ENCODE peak calls at places on chromosomes 16 and 17, in eight cellular contexts. V is H1, Q is A549, S is HCT116, A is K562, T is HepG2, O is GM12878, E is SK-N-SH. F is an unnamed sample.

GRCh38 chr16:2745961-2746360 is 6.5 kb upstream of the SRRM2 start:
- DNase-seq in V (no peak), Q (no peak), S (no peak), A (no peak), T (no peak), O (no peak), E (no peak), F (no peak)

GRCh38 chr16:50368410-50369132 is at the start of gene BRD7:
- DNase-seq in V (no peak), Q (peak), S (no peak), A (peak), T (peak), O (no peak), E (peak), F (peak)

GRCh38 chr17:561118-561517 is 153.5 kb downstream of the VPS53 start:
- DNase-seq in V (no peak), Q (no peak), S (no peak), A (no peak), T (no peak), O (no peak), E (no peak), F (no peak)

GRCh38 chr17:35797918-35798317 is 2.5 kb upstream of the MMP28 start:
- DNase-seq in V (no peak), Q (no peak), S (no peak), A (no peak), T (no peak), O (no peak), E (no peak), F (no peak)

GRCh38 chr17:4948166-4948996 is at the start of gene PFN1:
- DNase-seq in V (no peak), Q (peak), S (peak), A (peak), T (peak), O (peak), E (peak), F (peak)

GRCh38 chr17:237406-237955 is 56.0 kb upstream of the DOC2B start:
- DNase-seq in V (no peak), Q (no peak), S (no peak), A (no peak), T (no peak), O (no peak), E (no peak), F (peak)

GRCh38 chr16:49929606-49930005 is 73.7 kb upstream of the ZNF423 start:
- DNase-seq in V (no peak), Q (no peak), S (no peak), A (no peak), T (no peak), O (no peak), E (no peak), F (no peak)

GRCh38 chr16:15770512-15770911 is 86.3 kb downstream of the MYH11 start:
- DNase-seq in V (no peak), Q (no peak), S (no peak), A (no peak), T (no peak), O (no peak), E (no peak), F (no peak)

GRCh38 chr16:50632927-50633800 is 47.9 kb downstream of the SNX20 start:
- DNase-seq in V (no peak), Q (no peak), S (no peak), A (no peak), T (no peak), O (no peak), E (no peak), F (no peak)

GRCh38 chr16:29664133-29664912 is 1.3 kb downstream of the SPN start:
- DNase-seq in V (no peak), Q (no peak), S (no peak), A (peak), T (no peak), O (no peak), E (no peak), F (no peak)

GRCh38 chr16:59540621-59541020 is 806.5 kb upstream of the GOT2 start:
- DNase-seq in V (no peak), Q (no peak), S (no peak), A (no peak), T (no peak), O (no peak), E (no peak), F (no peak)

GRCh38 chr16:4461250-4462085 is 13.0 kb downstream of the NMRAL1 start:
- DNase-seq in V (no peak), Q (peak), S (no peak), A (peak), T (peak), O (no peak), E (peak), F (peak)

GRCh38 chr16:14486520-14487303 is 143.3 kb downstream of the PARN start:
- DNase-seq in V (no peak), Q (peak), S (peak), A (peak), T (peak), O (no peak), E (peak), F (no peak)

GRCh38 chr17:66040402-66040801 is 151.5 kb downstream of the CEP112 start:
- DNase-seq in V (no peak), Q (peak), S (peak), A (no peak), T (peak), O (no peak), E (no peak), F (peak)

GRCh38 chr17:1997587-1998425 is 27.3 kb downstream of the RTN4RL1 start:
- DNase-seq in V (no peak), Q (peak), S (no peak), A (no peak), T (peak), O (no peak), E (no peak), F (peak)

GRCh38 chr16:87955302-87956168 is 4.3 kb downstream of the BANP start:
- DNase-seq in V (no peak), Q (no peak), S (no peak), A (no peak), T (no peak), O (no peak), E (no peak), F (no peak)

GRCh38 chr16:870856-871561 is 70.5 kb upstream of the GNG13 start:
- DNase-seq in V (no peak), Q (no peak), S (no peak), A (no peak), T (no peak), O (no peak), E (no peak), F (no peak)

GRCh38 chr17:35890774-35891155 is 10.6 kb upstream of the CCL5 start:
- DNase-seq in V (no peak), Q (no peak), S (no peak), A (no peak), T (no peak), O (no peak), E (peak), F (no peak)

GRCh38 chr16:29877266-29877961 is 14.4 kb upstream of the CDIPT start:
- DNase-seq in V (peak), Q (peak), S (peak), A (peak), T (no peak), O (peak), E (peak), F (peak)

GRCh38 chr17:1094591-1094990 is 85.2 kb downstream of the ABR start:
- DNase-seq in V (no peak), Q (no peak), S (no peak), A (no peak), T (no peak), O (no peak), E (no peak), F (no peak)

GRCh38 chr16:4603624-4604170 is 11.0 kb downstream of the UBALD1 start:
- DNase-seq in V (no peak), Q (no peak), S (no peak), A (no peak), T (no peak), O (no peak), E (peak), F (no peak)

GRCh38 chr16:65079549-65079948 is 42.3 kb downstream of the CDH11 start:
- DNase-seq in V (no peak), Q (no peak), S (no peak), A (no peak), T (no peak), O (no peak), E (no peak), F (no peak)
- TF ChIP-seq MAX in V (no peak), Q (no peak), S (no peak), A (no peak), T (no peak), O (no peak), E (no peak), F (no peak)

DNA sequence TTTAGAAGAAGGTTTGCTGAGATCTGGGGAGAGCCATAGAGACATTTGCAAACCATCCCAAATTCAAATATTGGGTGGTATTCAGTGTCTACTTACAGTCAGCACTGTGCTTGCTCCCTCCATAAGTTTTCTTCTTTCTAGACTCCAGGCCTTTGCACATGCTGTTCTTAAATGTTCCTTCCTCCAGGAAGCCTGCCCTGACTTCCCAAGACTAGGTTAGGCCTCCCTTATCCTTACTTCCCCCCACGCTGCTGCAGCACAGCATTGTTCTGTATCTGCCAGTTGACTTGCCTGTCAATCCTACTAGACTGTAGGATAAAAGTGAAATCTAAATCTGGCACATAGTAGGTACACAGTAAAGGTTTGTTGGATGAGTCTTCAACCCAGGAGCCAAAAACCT is 53.4 kb downstream of the ASIC2 start:
- DNase-seq in V (no peak), Q (no peak), S (no peak), A (no peak), T (no peak), O (no peak), E (no peak), F (no peak)
- TF ChIP-seq MAX in V (no peak), Q (no peak), S (no peak), A (no peak), T (no peak), O (no peak), E (no peak), F (no peak)

DNA sequence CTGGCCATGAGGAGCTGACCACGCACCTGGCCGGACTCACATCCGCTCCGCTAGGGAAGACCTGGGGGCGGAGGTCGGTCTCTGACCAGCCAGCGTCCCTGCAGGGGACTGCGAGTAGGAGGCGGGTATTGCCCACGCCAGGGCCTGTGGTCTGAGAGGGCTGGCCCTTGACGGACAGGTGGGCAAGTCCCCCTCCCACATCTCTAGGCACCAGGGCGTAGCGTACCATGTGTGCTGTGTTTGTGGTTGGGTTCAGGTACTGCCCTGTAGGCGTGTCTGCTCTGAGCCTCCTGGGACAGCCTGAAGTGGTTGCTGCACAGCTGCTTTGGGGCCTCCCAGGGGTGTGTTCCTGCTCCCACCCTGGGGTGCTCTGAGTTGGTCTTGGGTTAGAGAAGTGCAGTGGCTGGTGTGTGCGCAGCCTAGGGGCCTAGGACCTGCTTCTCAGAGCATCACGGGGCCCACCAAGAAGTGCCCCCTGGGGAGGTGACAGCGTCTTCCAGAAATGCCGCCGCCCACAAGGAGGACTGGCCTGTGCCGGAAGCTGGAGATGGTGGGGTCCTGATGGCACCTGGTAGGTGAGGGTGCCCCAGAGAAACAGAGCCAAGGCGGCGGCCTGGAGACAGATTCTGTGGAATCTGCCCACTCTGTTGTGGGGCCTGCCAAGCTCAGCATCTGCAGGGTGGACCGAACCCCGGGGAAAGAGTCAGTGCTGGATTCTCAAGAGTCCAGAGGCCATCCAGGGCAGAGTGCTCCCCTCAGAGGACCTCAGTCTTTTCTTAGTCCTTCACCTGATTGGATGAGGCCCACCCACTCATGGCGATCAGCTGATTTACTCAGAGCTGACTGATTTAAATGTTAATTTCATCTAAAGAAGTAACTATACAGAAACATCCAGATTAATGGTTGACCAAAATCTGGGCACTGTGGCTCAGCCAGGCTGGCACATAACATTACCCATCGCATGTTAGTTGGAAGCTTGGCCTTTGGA is 48.3 kb downstream of the WDR45B start:
- DNase-seq in V (no peak), Q (no peak), S (no peak), A (no peak), T (no peak), O (no peak), E (peak), F (no peak)
- TF ChIP-seq MAX in V (no peak), Q (no peak), S (no peak), A (no peak), T (peak), O (no peak), E (no peak), F (no peak)

GRCh38 chr17:78063489-78063888 is 65.1 kb downstream of the TMC6 start:
- DNase-seq in V (no peak), Q (no peak), S (no peak), A (no peak), T (no peak), O (no peak), E (no peak), F (no peak)

GRCh38 chr17:78057113-78057740 is 71.3 kb downstream of the TMC6 start:
- DNase-seq in V (no peak), Q (no peak), S (no peak), A (no peak), T (no peak), O (no peak), E (no peak), F (no peak)

GRCh38 chr17:78053777-78054468 is 74.6 kb downstream of the TMC6 start:
- DNase-seq in V (no peak), Q (no peak), S (no peak), A (no peak), T (no peak), O (no peak), E (no peak), F (no peak)

GRCh38 chr17:78058581-78058980 is 70.0 kb downstream of the TMC6 start:
- DNase-seq in V (no peak), Q (no peak), S (no peak), A (no peak), T (no peak), O (no peak), E (no peak), F (no peak)

GRCh38 chr17:78058001-78058400 is 70.6 kb downstream of the TMC6 start:
- DNase-seq in V (no peak), Q (no peak), S (no peak), A (no peak), T (no peak), O (no peak), E (no peak), F (no peak)
- TF ChIP-seq MAX in V (no peak), Q (no peak), S (no peak), A (no peak), T (no peak), O (no peak), E (no peak), F (no peak)

DNA sequence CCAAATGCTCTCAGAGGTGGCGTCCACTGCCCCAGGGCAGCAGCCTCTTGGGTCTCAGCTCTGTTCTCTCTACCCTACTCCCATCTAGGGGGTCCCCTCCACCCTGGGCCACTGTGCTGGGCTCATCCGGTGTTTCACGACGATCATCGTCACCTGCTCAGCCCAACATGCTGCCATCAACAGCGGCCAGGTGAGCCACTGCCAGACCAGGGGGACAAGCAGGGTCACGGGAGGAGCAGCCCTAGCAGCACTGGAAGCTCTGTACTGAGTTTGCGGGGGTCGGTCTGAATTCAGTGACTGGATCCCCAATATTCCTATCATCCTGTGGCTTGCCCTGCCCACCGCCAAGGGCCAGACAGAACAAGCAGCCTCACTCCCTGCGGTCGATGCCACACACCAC is 16.0 kb downstream of the ALOX12B start:
- DNase-seq in V (no peak), Q (no peak), S (no peak), A (no peak), T (no peak), O (no peak), E (no peak), F (no peak)
- TF ChIP-seq MAX in V (no peak), Q (no peak), S (no peak), A (no peak), T (no peak), O (no peak), E (no peak), F (no peak)

DNA sequence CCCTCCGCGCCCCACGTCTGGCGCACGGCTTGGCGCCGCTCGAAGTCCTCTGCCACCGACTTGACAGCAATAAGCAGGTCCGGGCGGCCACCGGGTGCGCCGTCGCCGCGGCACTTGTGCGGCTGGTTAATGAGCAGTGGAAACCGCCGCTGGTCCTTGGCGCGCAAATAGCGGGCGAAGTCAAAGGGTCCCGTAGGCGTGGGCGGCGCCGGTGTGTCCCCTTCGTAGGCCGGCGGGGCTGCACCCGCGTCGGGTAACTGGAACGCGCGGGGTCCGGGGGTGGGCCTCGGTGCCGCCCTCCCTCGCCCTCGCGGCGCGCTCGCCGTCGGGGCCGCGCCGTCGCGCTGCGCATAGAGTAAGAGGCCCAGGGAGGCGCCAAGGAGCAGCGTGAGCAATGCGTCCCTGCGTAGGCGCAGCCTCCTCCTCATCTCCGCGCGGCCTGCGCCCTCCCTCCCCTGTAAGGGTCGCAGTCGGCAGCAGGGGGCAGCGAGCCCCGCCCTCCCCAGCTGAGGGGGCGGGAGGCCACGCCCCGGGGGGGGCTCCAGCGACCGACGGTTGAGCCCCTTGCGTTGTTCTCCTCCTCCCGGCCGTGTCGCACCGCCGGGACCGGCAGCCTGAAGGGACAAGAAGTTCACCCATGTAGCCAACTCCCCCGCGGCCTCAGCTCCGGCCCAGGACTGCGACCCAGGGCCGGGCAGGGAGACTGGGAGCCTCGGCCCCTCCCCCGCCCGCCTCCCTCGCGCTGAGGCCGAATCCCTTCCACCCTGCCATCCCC is 553 bp downstream of the B3GNT9 start:
- DNase-seq in V (no peak), Q (peak), S (no peak), A (peak), T (no peak), O (no peak), E (peak), F (peak)
- TF ChIP-seq MAX in V (no peak), Q (no peak), S (no peak), A (no peak), T (no peak), O (no peak), E (no peak), F (no peak)